ENCODE peak calls at places on chromosomes 3 and 15, in nine cellular contexts. One of them, this sample, is unnamed.
A peak's percentile ranks its signal among the peaks of the same experiment; 100 is the strongest.

GRCh38 chr15:40046721-40047412 is 7.9 kb upstream of the SRP14 start:
- DNase-seq in fibroblast of the aortic adventitia: peak; percentile 77
- DNase-seq in CD4-positive, alpha-beta T cell: no peak
- DNase-seq in fibroblast of pulmonary artery: peak; percentile 74
- DNase-seq in lower lobe of right lung: no peak
- DNase-seq in heart right ventricle: no peak
- DNase-seq in HepG2: no peak
- DNase-seq in lung: no peak
- DNase-seq in H9: no peak
- DNase-seq in this sample: no peak

GRCh38 chr15:41658689-41659088 is 1.5 kb upstream of the MGA start:
- DNase-seq in fibroblast of the aortic adventitia: no peak
- DNase-seq in CD4-positive, alpha-beta T cell: no peak
- DNase-seq in fibroblast of pulmonary artery: no peak
- DNase-seq in lower lobe of right lung: no peak
- DNase-seq in heart right ventricle: no peak
- DNase-seq in HepG2: no peak
- DNase-seq in lung: no peak
- DNase-seq in H9: no peak
- DNase-seq in this sample: no peak

GRCh38 chr15:60932051-60932915 is 296.8 kb downstream of the RORA start:
- DNase-seq in fibroblast of the aortic adventitia: peak; percentile 65
- DNase-seq in CD4-positive, alpha-beta T cell: peak; percentile 52
- DNase-seq in fibroblast of pulmonary artery: peak; percentile 61
- DNase-seq in lower lobe of right lung: no peak
- DNase-seq in heart right ventricle: no peak
- DNase-seq in HepG2: no peak
- DNase-seq in lung: peak; percentile 36
- DNase-seq in H9: peak; percentile 35
- DNase-seq in this sample: no peak

GRCh38 chr15:99385865-99386264 is 134.6 kb downstream of the LRRC28 start:
- DNase-seq in fibroblast of the aortic adventitia: peak; percentile 81
- DNase-seq in CD4-positive, alpha-beta T cell: no peak
- DNase-seq in fibroblast of pulmonary artery: peak; percentile 48
- DNase-seq in lower lobe of right lung: no peak
- DNase-seq in heart right ventricle: peak; percentile 81
- DNase-seq in HepG2: peak; percentile 51
- DNase-seq in lung: peak; percentile 56
- DNase-seq in H9: no peak
- DNase-seq in this sample: no peak

GRCh38 chr3:171461087-171461917 is 1.1 kb upstream of the TNIK start:
- DNase-seq in fibroblast of the aortic adventitia: peak; percentile 62
- DNase-seq in CD4-positive, alpha-beta T cell: peak; percentile 49
- DNase-seq in fibroblast of pulmonary artery: peak; percentile 65
- DNase-seq in lower lobe of right lung: no peak
- DNase-seq in heart right ventricle: no peak
- DNase-seq in HepG2: no peak
- DNase-seq in lung: no peak
- DNase-seq in H9: peak; percentile 60
- DNase-seq in this sample: no peak

GRCh38 chr15:81312790-81313543 is 11.0 kb downstream of the STARD5 start:
- DNase-seq in fibroblast of the aortic adventitia: peak; percentile 99
- DNase-seq in CD4-positive, alpha-beta T cell: no peak
- DNase-seq in fibroblast of pulmonary artery: peak; percentile 99
- DNase-seq in lower lobe of right lung: peak; percentile 73
- DNase-seq in heart right ventricle: peak; percentile 66
- DNase-seq in HepG2: no peak
- DNase-seq in lung: peak; percentile 77
- DNase-seq in H9: no peak
- DNase-seq in this sample: no peak

GRCh38 chr15:33068007-33068441 is 126.5 kb downstream of the FMN1 start:
- DNase-seq in fibroblast of the aortic adventitia: no peak
- DNase-seq in CD4-positive, alpha-beta T cell: no peak
- DNase-seq in fibroblast of pulmonary artery: no peak
- DNase-seq in lower lobe of right lung: peak; percentile 89
- DNase-seq in heart right ventricle: peak; percentile 34
- DNase-seq in HepG2: peak; percentile 66
- DNase-seq in lung: peak; percentile 73
- DNase-seq in H9: peak; percentile 76
- DNase-seq in this sample: no peak

GRCh38 chr3:49470714-49471420 is 800 bp downstream of the DAG1 start:
- DNase-seq in fibroblast of the aortic adventitia: peak; percentile 37
- DNase-seq in CD4-positive, alpha-beta T cell: no peak
- DNase-seq in fibroblast of pulmonary artery: no peak
- DNase-seq in lower lobe of right lung: no peak
- DNase-seq in heart right ventricle: no peak
- DNase-seq in HepG2: no peak
- DNase-seq in lung: no peak
- DNase-seq in H9: no peak
- DNase-seq in this sample: no peak

GRCh38 chr3:60226907-60227306 is 1024.3 kb downstream of the FHIT start:
- DNase-seq in fibroblast of the aortic adventitia: no peak
- DNase-seq in CD4-positive, alpha-beta T cell: no peak
- DNase-seq in fibroblast of pulmonary artery: no peak
- DNase-seq in lower lobe of right lung: no peak
- DNase-seq in heart right ventricle: no peak
- DNase-seq in HepG2: no peak
- DNase-seq in lung: no peak
- DNase-seq in H9: no peak
- DNase-seq in this sample: no peak

GRCh38 chr3:76152028-76152427 is 366.7 kb upstream of the ZNF717 start:
- DNase-seq in fibroblast of the aortic adventitia: no peak
- DNase-seq in CD4-positive, alpha-beta T cell: no peak
- DNase-seq in fibroblast of pulmonary artery: no peak
- DNase-seq in lower lobe of right lung: no peak
- DNase-seq in heart right ventricle: no peak
- DNase-seq in HepG2: no peak
- DNase-seq in lung: no peak
- DNase-seq in H9: no peak
- DNase-seq in this sample: no peak

GRCh38 chr3:126621171-126621570 is 33.8 kb downstream of the TXNRD3 start:
- DNase-seq in fibroblast of the aortic adventitia: peak; percentile 47
- DNase-seq in CD4-positive, alpha-beta T cell: no peak
- DNase-seq in fibroblast of pulmonary artery: peak; percentile 45
- DNase-seq in lower lobe of right lung: no peak
- DNase-seq in heart right ventricle: peak; percentile 65
- DNase-seq in HepG2: no peak
- DNase-seq in lung: no peak
- DNase-seq in H9: no peak
- DNase-seq in this sample: no peak

GRCh38 chr3:197942956-197943556 is 6.9 kb upstream of the RPL35A start:
- DNase-seq in fibroblast of the aortic adventitia: peak; percentile 69
- DNase-seq in CD4-positive, alpha-beta T cell: no peak
- DNase-seq in fibroblast of pulmonary artery: peak; percentile 70
- DNase-seq in lower lobe of right lung: no peak
- DNase-seq in heart right ventricle: no peak
- DNase-seq in HepG2: no peak
- DNase-seq in lung: no peak
- DNase-seq in H9: no peak
- DNase-seq in this sample: no peak

GRCh38 chr15:74400313-74400850 is 32.9 kb upstream of the CYP11A1 start:
- DNase-seq in fibroblast of the aortic adventitia: peak; percentile 15
- DNase-seq in CD4-positive, alpha-beta T cell: no peak
- DNase-seq in fibroblast of pulmonary artery: no peak
- DNase-seq in lower lobe of right lung: no peak
- DNase-seq in heart right ventricle: no peak
- DNase-seq in HepG2: no peak
- DNase-seq in lung: no peak
- DNase-seq in H9: no peak
- DNase-seq in this sample: no peak

GRCh38 chr15:34620814-34621213 is 37.4 kb upstream of the GOLGA8B start:
- DNase-seq in fibroblast of the aortic adventitia: no peak
- DNase-seq in CD4-positive, alpha-beta T cell: no peak
- DNase-seq in fibroblast of pulmonary artery: no peak
- DNase-seq in lower lobe of right lung: no peak
- DNase-seq in heart right ventricle: no peak
- DNase-seq in HepG2: no peak
- DNase-seq in lung: no peak
- DNase-seq in H9: no peak
- DNase-seq in this sample: no peak

GRCh38 chr3:55716611-55717225 is 229.6 kb upstream of the WNT5A start:
- DNase-seq in fibroblast of the aortic adventitia: no peak
- DNase-seq in CD4-positive, alpha-beta T cell: no peak
- DNase-seq in fibroblast of pulmonary artery: no peak
- DNase-seq in lower lobe of right lung: no peak
- DNase-seq in heart right ventricle: no peak
- DNase-seq in HepG2: no peak
- DNase-seq in lung: no peak
- DNase-seq in H9: no peak
- DNase-seq in this sample: no peak
- TF ChIP-seq CTCF in fibroblast of the aortic adventitia: no peak
- TF ChIP-seq CTCF in CD4-positive, alpha-beta T cell: no peak
- TF ChIP-seq CTCF in fibroblast of pulmonary artery: no peak
- TF ChIP-seq CTCF in lower lobe of right lung: no peak
- TF ChIP-seq CTCF in heart right ventricle: no peak
- TF ChIP-seq CTCF in HepG2: no peak
- TF ChIP-seq CTCF in lung: no peak
- TF ChIP-seq CTCF in H9: no peak
- TF ChIP-seq CTCF in this sample: no peak

GRCh38 chr15:57363661-57364060 is 12.6 kb upstream of the CGNL1 start:
- DNase-seq in fibroblast of the aortic adventitia: no peak
- DNase-seq in CD4-positive, alpha-beta T cell: no peak
- DNase-seq in fibroblast of pulmonary artery: no peak
- DNase-seq in lower lobe of right lung: no peak
- DNase-seq in heart right ventricle: no peak
- DNase-seq in HepG2: no peak
- DNase-seq in lung: no peak
- DNase-seq in H9: no peak
- DNase-seq in this sample: no peak

GRCh38 chr15:57358611-57359010 is 17.7 kb upstream of the CGNL1 start:
- DNase-seq in fibroblast of the aortic adventitia: no peak
- DNase-seq in CD4-positive, alpha-beta T cell: no peak
- DNase-seq in fibroblast of pulmonary artery: no peak
- DNase-seq in lower lobe of right lung: no peak
- DNase-seq in heart right ventricle: no peak
- DNase-seq in HepG2: no peak
- DNase-seq in lung: no peak
- DNase-seq in H9: no peak
- DNase-seq in this sample: no peak

GRCh38 chr15:57367556-57367955 is 8.7 kb upstream of the CGNL1 start:
- DNase-seq in fibroblast of the aortic adventitia: no peak
- DNase-seq in CD4-positive, alpha-beta T cell: no peak
- DNase-seq in fibroblast of pulmonary artery: no peak
- DNase-seq in lower lobe of right lung: no peak
- DNase-seq in heart right ventricle: no peak
- DNase-seq in HepG2: no peak
- DNase-seq in lung: no peak
- DNase-seq in H9: no peak
- DNase-seq in this sample: no peak

DNA sequence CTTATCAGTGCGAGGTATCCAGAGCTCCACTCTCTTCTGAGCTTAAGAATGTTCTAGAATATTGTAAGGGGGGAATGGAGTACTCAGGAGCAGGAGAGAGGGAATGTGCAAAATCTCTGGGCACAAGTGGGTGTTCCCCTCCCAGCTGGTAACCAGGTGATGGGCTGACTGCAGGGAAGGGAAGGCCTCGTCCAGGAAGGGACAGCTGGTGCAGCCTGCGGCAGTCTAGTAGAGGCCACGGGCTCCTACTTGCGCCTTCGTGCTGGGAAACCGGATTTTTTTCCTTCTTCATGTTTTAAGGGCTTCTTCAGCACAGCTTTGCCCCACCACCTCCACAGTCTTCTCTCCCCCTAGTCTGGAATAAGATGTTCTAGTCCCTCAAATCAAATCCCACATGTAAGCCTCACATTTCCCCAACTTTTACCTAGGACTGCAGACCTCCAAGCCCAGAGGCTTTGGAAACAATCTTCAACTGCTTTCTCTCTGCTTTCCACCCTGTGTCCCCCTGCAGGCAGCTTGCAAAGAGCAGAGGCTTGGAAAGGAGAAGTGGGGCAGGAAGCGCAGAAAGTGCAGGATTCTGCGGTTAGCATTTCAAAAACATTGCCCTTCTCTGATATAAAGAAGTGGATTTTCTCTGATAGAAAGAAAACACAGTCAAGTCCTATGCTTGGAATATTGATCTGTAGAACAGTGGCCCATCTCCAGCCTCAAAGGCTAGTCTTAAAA is 11.9 kb upstream of the CGNL1 start:
- DNase-seq in fibroblast of the aortic adventitia: peak; percentile 34
- DNase-seq in CD4-positive, alpha-beta T cell: no peak
- DNase-seq in fibroblast of pulmonary artery: peak; percentile 29
- DNase-seq in lower lobe of right lung: no peak
- DNase-seq in heart right ventricle: no peak
- DNase-seq in HepG2: peak; percentile 15
- DNase-seq in lung: no peak
- DNase-seq in H9: peak; percentile 72
- DNase-seq in this sample: no peak
- TF ChIP-seq CTCF in fibroblast of the aortic adventitia: peak; percentile 70
- TF ChIP-seq CTCF in CD4-positive, alpha-beta T cell: no peak
- TF ChIP-seq CTCF in fibroblast of pulmonary artery: peak; percentile 54
- TF ChIP-seq CTCF in lower lobe of right lung: peak; percentile 9
- TF ChIP-seq CTCF in heart right ventricle: peak; percentile 19
- TF ChIP-seq CTCF in HepG2: peak; percentile 32
- TF ChIP-seq CTCF in lung: no peak
- TF ChIP-seq CTCF in H9: peak; percentile 65
- TF ChIP-seq CTCF in this sample: no peak

DNA sequence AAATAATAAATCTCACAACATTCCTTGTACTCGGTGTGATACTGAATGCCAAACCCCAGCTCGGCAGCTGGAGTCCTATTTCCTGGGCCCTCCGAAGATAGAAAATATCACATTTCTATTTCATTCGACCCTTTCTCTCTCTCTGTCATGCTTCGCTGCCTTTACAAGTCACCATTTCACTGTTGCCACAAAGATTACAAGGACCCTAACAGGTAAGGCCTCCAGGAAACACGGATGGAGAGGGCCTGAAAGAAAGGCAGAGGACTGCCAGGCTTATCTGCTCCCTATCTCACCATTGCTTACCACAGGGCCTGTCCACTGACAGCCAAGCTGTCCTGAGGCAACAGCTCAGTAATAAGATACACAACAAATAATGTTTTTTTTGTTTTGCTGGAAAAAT is 376.5 kb downstream of the MECOM start:
- DNase-seq in fibroblast of the aortic adventitia: no peak
- DNase-seq in CD4-positive, alpha-beta T cell: no peak
- DNase-seq in fibroblast of pulmonary artery: no peak
- DNase-seq in lower lobe of right lung: no peak
- DNase-seq in heart right ventricle: no peak
- DNase-seq in HepG2: no peak
- DNase-seq in lung: no peak
- DNase-seq in H9: no peak
- DNase-seq in this sample: no peak
- TF ChIP-seq CTCF in fibroblast of the aortic adventitia: no peak
- TF ChIP-seq CTCF in CD4-positive, alpha-beta T cell: no peak
- TF ChIP-seq CTCF in fibroblast of pulmonary artery: no peak
- TF ChIP-seq CTCF in lower lobe of right lung: no peak
- TF ChIP-seq CTCF in heart right ventricle: no peak
- TF ChIP-seq CTCF in HepG2: no peak
- TF ChIP-seq CTCF in lung: no peak
- TF ChIP-seq CTCF in H9: no peak
- TF ChIP-seq CTCF in this sample: no peak

DNA sequence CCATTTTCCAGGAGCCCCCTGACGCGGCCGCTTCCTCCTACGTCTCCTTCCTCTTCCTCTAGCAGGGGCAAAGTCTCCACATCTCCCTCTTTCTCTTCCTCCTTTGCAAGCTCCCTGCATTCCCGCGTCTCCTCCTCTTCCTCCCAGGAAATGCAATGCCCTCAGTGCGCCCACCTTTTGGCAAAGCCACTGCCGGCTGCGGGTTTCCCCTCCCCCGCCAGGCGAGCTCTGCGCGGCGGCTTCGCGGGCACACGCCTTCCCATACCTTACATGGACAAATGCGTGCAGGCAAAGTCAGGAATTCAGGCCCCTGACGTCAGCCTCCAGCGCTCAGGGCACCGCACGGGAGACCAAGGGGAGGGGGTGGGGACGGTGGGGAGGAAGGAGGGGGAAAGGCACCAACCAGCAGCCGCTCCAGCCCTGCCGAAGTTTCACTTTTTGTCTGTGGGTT is 434 bp upstream of the LPP start:
- DNase-seq in fibroblast of the aortic adventitia: peak; percentile 95
- DNase-seq in CD4-positive, alpha-beta T cell: no peak
- DNase-seq in fibroblast of pulmonary artery: peak; percentile 97
- DNase-seq in lower lobe of right lung: peak; percentile 88
- DNase-seq in heart right ventricle: peak; percentile 82
- DNase-seq in HepG2: peak; percentile 88
- DNase-seq in lung: peak; percentile 83
- DNase-seq in H9: peak; percentile 94
- DNase-seq in this sample: no peak
- TF ChIP-seq CTCF in fibroblast of the aortic adventitia: no peak
- TF ChIP-seq CTCF in CD4-positive, alpha-beta T cell: no peak
- TF ChIP-seq CTCF in fibroblast of pulmonary artery: no peak
- TF ChIP-seq CTCF in lower lobe of right lung: no peak
- TF ChIP-seq CTCF in heart right ventricle: no peak
- TF ChIP-seq CTCF in HepG2: peak; percentile 13
- TF ChIP-seq CTCF in lung: no peak
- TF ChIP-seq CTCF in H9: no peak
- TF ChIP-seq CTCF in this sample: no peak

This sample was measured in activated B cell treated with CpG ODN at 0.5 μM for 24 hours.